ENCODE peak calls at places on chromosomes 5 and 9, in four cellular contexts. D is IMR-90, B is keratinocyte, H is K562. T is an unnamed sample. For H3K9me1 and H3K4me1, the result is how much of the 10 kb centered on the place peaks cover.

GRCh38 chr5:77806213-77806843 is 30.2 kb upstream of the TBCA start:
- DNase-seq in H (no peak), B (no peak), D (no peak), T (peak)

GRCh38 chr5:115586525-115587146 is 15.6 kb downstream of the TICAM2 start:
- DNase-seq in H (peak), B (no peak), D (peak), T (peak)

GRCh38 chr5:77987988-77988387 is 211.8 kb upstream of the TBCA start:
- DNase-seq in D (no peak), B (no peak), H (no peak), T (no peak)

GRCh38 chr9:12461759-12462158 is 231.4 kb upstream of the TYRP1 start:
- DNase-seq in D (no peak), B (no peak), H (no peak), T (no peak)

GRCh38 chr5:59036274-59036961 is 453.5 kb downstream of the RAB3C start:
- DNase-seq in H (no peak), D (peak), B (peak), T (peak)

GRCh38 chr5:57836921-57837320 is 354.3 kb upstream of the ACTBL2 start:
- DNase-seq in D (no peak), H (no peak), B (no peak), T (no peak)

GRCh38 chr9:89473762-89474469 is 24.0 kb downstream of the SEMA4D start:
- DNase-seq in B (no peak), H (no peak), D (peak), T (no peak)

GRCh38 chr5:150703767-150704166 is 2.9 kb upstream of the RBM22 start:
- DNase-seq in H (no peak), D (peak), B (no peak), T (no peak)

GRCh38 chr9:125532412-125532811 is 174.6 kb downstream of the MAPKAP1 start:
- DNase-seq in B (no peak), D (no peak), H (no peak), T (no peak)

GRCh38 chr9:112331676-112331955 is 1.8 kb downstream of the PTBP3 start:
- DNase-seq in B (no peak), D (no peak), H (no peak), T (peak)

GRCh38 chr5:21774791-21775190 is 1078.4 kb downstream of the CDH12 start:
- DNase-seq in H (no peak), D (peak), B (peak), T (no peak)

GRCh38 chr9:28951945-28952344 is 1378.7 kb upstream of the C9orf72 start:
- DNase-seq in B (no peak), D (no peak), H (no peak), T (no peak)

GRCh38 chr9:636931-637591 is 204.4 kb upstream of the DMRT1 start:
- DNase-seq in D (peak), H (no peak), B (no peak), T (no peak)

GRCh38 chr9:137959641-137960411 is 82.2 kb downstream of the CACNA1B start:
- DNase-seq in B (no peak), D (no peak), H (no peak), T (no peak)

GRCh38 chr9:74946686-74947085 is 6.0 kb downstream of the C9orf40 start:
- DNase-seq in B (no peak), D (no peak), H (no peak), T (no peak)

GRCh38 chr9:135561391-135562234 is at the start of gene PAEP:
- DNase-seq in H (peak), D (no peak), B (no peak), T (no peak)

GRCh38 chr9:19375536-19375935 is 4.5 kb downstream of the RPS6 start:
- DNase-seq in B (no peak), D (peak), H (no peak), T (peak)

GRCh38 chr5:82374637-82375036 is 96.5 kb upstream of the RPS23 start:
- DNase-seq in H (no peak), B (no peak), D (no peak), T (no peak)

GRCh38 chr5:33311893-33312292 is 128.9 kb upstream of the TARS1 start:
- DNase-seq in H (no peak), D (peak), B (peak), T (peak)

GRCh38 chr9:136793063-136793946 is 2.2 kb downstream of the TMEM141 start:
- DNase-seq in B (no peak), D (no peak), H (peak), T (no peak)

GRCh38 chr9:15240927-15241326 is 66.1 kb downstream of the TTC39B start:
- DNase-seq in H (no peak), B (no peak), D (no peak), T (no peak)

GRCh38 chr5:79109527-79110492 is 1.8 kb upstream of the BHMT start:
- DNase-seq in B (no peak), D (no peak), H (peak), T (no peak)

GRCh38 chr9:130857864-130858730 is 23.0 kb downstream of the ABL1 start:
- DNase-seq in D (peak), B (no peak), H (no peak), T (peak)

GRCh38 chr9:124760719-124761118 is 10.4 kb downstream of the NR6A1 start:
- DNase-seq in B (no peak), H (no peak), D (no peak), T (no peak)

GRCh38 chr9:5231212-5231611 is at the start of gene INSL4:
- DNase-seq in B (no peak), D (peak), H (no peak), T (no peak)

GRCh38 chr5:140833993-140834392 is at the start of gene PCDHA7:
- DNase-seq in D (peak), B (no peak), H (no peak), T (no peak)

GRCh38 chr5:170571331-170571731 is 67.5 kb downstream of the KCNIP1 start:
- DNase-seq in H (no peak), B (no peak), D (peak), T (no peak)

GRCh38 chr5:39151731-39152130 is 67.6 kb downstream of the FYB1 start:
- DNase-seq in B (no peak), D (no peak), H (no peak), T (no peak)

GRCh38 chr9:94298949-94299599 is 29.4 kb downstream of the NUTM2F start:
- DNase-seq in D (no peak), H (no peak), B (no peak), T (no peak)

GRCh38 chr9:1979815-1980367 is 35.3 kb upstream of the SMARCA2 start:
- DNase-seq in B (no peak), H (no peak), D (peak), T (no peak)

GRCh38 chr5:75059887-75060286 is 7.5 kb upstream of the GCNT4 start:
- DNase-seq in B (no peak), H (no peak), D (no peak), T (no peak)

GRCh38 chr5:132090107-132090506 is 16.5 kb downstream of the CSF2 start:
- DNase-seq in H (no peak), B (peak), D (peak), T (peak)

GRCh38 chr5:81852277-81853004 is 101.5 kb upstream of the SSBP2 start:
- DNase-seq in B (no peak), D (peak), H (peak), T (peak)

GRCh38 chr5:36655171-36655570 is 48.8 kb downstream of the SLC1A3 start:
- DNase-seq in D (no peak), H (no peak), B (no peak), T (no peak)

GRCh38 chr5:172445866-172446265 is 8.5 kb downstream of the SH3PXD2B start:
- DNase-seq in B (no peak), D (no peak), H (no peak), T (no peak)

GRCh38 chr9:69645488-69645887 is 26.7 kb downstream of the APBA1 start:
- DNase-seq in B (no peak), H (no peak), D (no peak), T (no peak)

GRCh38 chr9:17799383-17799782 is 220.5 kb downstream of the SH3GL2 start:
- DNase-seq in H (no peak), D (peak), B (no peak), T (peak)

GRCh38 chr5:142145106-142145900 is 36.7 kb downstream of the NDFIP1 start:
- DNase-seq in H (peak), B (peak), D (peak), T (peak)

GRCh38 chr9:21761309-21761901 is 41.0 kb upstream of the MTAP start:
- DNase-seq in B (no peak), D (no peak), H (no peak), T (no peak)

GRCh38 chr5:126794157-126794828 is 17.4 kb downstream of the LMNB1 start:
- DNase-seq in H (no peak), B (no peak), D (no peak), T (no peak)

GRCh38 chr9:37625262-37626147 is 25.2 kb upstream of the FRMPD1 start:
- DNase-seq in H (no peak), D (no peak), B (no peak), T (no peak)

GRCh38 chr9:37623267-37623666 is 27.5 kb upstream of the FRMPD1 start:
- DNase-seq in D (no peak), H (no peak), B (no peak), T (no peak)

GRCh38 chr9:37622462-37622861 is 28.3 kb upstream of the FRMPD1 start:
- DNase-seq in H (no peak), B (no peak), D (peak), T (no peak)

GRCh38 chr9:37624073-37624472 is 26.7 kb upstream of the FRMPD1 start:
- DNase-seq in H (no peak), D (no peak), B (no peak), T (no peak)

DNA sequence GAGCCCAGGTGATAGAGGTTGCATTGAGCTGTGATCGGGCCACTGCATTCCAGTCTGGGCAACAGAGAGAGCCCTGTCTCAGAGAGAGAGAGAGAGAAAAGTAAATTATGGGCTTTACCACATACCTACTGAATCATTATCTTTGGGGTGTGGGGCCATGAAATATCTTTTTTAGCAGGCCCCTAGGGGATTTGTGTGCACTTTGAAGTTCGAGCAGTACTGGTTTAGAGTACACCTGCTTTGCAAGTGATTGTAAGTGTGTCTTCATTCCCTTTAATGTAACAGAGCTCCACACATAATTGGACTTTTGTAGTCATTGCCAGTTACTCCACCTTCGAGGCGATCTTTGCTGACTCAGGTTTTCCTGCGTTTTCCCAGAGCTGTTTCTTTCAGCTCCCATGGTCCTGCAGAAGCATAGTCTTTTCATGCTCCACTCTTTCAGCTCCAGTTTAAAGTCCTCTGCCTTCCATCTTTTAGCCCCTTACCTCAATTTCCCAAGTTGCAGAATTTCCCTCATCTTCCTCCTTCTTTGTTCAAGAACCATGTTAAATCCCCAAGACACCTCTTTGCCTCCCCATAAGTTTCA is 24.0 kb upstream of the FRMPD1 start:
- DNase-seq in H (no peak), D (no peak), B (no peak), T (no peak)
- H3K9me1 ChIP-seq in H (under half), D (under half), B (under half), T (under half)

GRCh38 chr9:84597131-84597530 is 72.4 kb upstream of the NTRK2 start:
- DNase-seq in D (no peak), B (no peak), H (no peak), T (no peak)
- H3K27ac ChIP-seq in D (no peak), B (no peak), H (no peak), T (no peak)

GRCh38 chr5:138873886-138874200 is 1.3 kb downstream of the LRRTM2 start:
- DNase-seq in B (no peak), H (no peak), D (no peak), T (no peak)

GRCh38 chr5:138870611-138871010 is 4.5 kb downstream of the LRRTM2 start:
- DNase-seq in H (no peak), D (no peak), B (no peak), T (no peak)

GRCh38 chr5:138874771-138875628 is at the start of gene LRRTM2:
- DNase-seq in H (no peak), D (peak), B (no peak), T (peak)

GRCh38 chr5:138874241-138874640 is 894 bp downstream of the LRRTM2 start:
- DNase-seq in H (no peak), B (no peak), D (peak), T (no peak)

DNA sequence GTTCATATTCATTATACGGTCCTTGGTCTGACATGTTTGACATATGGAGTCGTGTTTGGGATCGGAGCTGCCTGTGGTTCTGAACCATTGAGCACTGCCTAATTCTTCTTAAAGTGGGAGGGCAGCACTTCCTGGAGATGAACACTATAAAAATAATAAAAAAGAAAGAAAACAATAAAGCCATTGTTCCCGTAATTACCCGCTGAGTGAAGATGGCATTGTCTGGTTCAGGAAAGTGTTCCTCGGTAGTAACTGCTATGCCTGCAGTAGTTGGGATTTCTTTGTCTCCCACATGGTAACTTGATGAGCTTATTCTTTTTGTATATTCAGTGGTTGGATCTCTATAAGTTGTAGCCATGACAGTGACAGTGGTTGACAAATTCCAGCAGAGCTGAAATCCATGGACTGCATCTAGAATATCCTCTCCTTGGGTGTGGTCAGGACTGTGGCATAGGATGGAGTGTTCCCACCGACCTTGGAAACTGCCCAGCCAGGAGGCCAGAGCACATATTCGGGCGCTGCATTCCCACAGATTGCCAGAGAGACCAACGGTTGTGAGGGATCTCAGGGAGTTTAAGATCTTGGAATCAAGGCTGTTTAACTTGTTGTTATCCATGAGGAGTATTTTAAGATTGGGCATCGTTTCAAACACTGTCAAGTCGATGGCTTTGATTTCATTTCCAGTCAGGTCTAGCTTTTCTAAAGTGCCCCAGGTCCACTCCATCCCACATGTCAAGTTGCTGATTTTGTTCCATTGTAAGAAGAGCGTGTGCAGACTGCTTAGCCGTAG is 1.8 kb downstream of the LRRTM2 start:
- DNase-seq in B (no peak), D (no peak), H (no peak), T (peak)
- H3K4me1 ChIP-seq in B (under half), D (under half), H (under half), T (under half)

DNA sequence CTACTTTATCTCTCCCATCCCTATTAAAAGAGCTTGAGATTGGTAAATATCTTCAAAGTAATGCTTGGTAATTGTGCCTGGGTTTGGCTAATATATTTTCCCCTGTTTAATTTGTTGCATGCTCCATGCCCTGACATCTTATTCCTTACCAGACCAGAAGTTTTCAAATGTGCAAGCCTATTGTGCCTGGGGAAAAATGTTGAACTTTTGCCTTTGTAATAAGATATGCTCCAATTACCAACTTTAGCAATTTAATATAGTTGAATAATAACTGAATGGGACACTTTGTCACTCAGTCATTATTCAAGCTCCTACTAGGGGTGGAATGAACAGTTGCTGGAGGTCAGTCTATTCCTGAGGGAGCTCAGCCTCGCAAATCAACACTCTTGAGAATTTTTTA is 231.6 kb downstream of the PIK3R1 start:
- DNase-seq in D (no peak), H (no peak), B (no peak), T (no peak)
- H3K9me1 ChIP-seq in D (under half), H (under half), B (under half), T (under half)

T was measured in endothelial cell of umbilical vein.